ENCODE peak calls at places on chromosomes 11 and 22, in ten cellular contexts. Z is GM13977; I is NCI-H1092 treated with DMSO at 0.1 percent for 48 hours; H is BJ; L is GM20000; A is CD8-positive, alpha-beta memory T cell; Y is IMR-90; D is astrocyte of the spinal cord; E is AG08396; C is CD4-positive, alpha-beta memory T cell. F is an unnamed sample.

GRCh38 chr11:9269492-9270030 is 4.4 kb upstream of the DENND5A start:
- DNase-seq in L (no peak), Y (peak), Z (no peak), C (no peak), A (no peak), D (no peak), E (no peak), H (no peak), I (no peak), F (no peak)

GRCh38 chr11:120180571-120181445 is 30.0 kb upstream of the OAF start:
- DNase-seq in Y (peak), I (no peak), H (no peak), D (peak), Z (no peak), L (no peak), C (no peak), E (no peak), A (no peak), F (no peak)

GRCh38 chr22:49377306-49377705 is 450.4 kb downstream of the BRD1 start:
- DNase-seq in D (no peak), C (no peak), A (no peak), L (no peak), H (no peak), I (no peak), E (no peak), Y (no peak), Z (no peak), F (no peak)

GRCh38 chr11:96162816-96163499 is 180.0 kb downstream of the MAML2 start:
- DNase-seq in D (peak), L (no peak), A (no peak), E (peak), Y (peak), C (no peak), I (no peak), H (no peak), Z (no peak), F (no peak)

GRCh38 chr11:59755701-59756495 is 722 bp downstream of the STX3 start:
- DNase-seq in H (no peak), Z (peak), E (peak), D (peak), A (no peak), I (peak), Y (peak), C (no peak), L (no peak), F (no peak)

GRCh38 chr11:68042219-68043028 is 3.6 kb downstream of the TCIRG1 start:
- DNase-seq in D (no peak), I (no peak), H (no peak), E (no peak), Z (no peak), A (no peak), Y (no peak), L (no peak), C (no peak), F (no peak)

GRCh38 chr11:58549644-58550043 is 26.0 kb downstream of the LPXN start:
- DNase-seq in Z (no peak), D (no peak), Y (no peak), I (no peak), A (no peak), H (no peak), C (no peak), L (no peak), E (no peak), F (no peak)

GRCh38 chr22:39296535-39296934 is 22.9 kb downstream of the RPL3 start:
- DNase-seq in L (no peak), I (no peak), Z (no peak), H (no peak), A (no peak), E (no peak), C (no peak), D (no peak), Y (no peak), F (no peak)

GRCh38 chr11:75022759-75023396 is 34.1 kb downstream of the NEU3 start:
- DNase-seq in H (peak), D (peak), Y (peak), C (peak), I (peak), E (peak), A (peak), L (peak), Z (peak), F (peak)

GRCh38 chr22:38824587-38824986 is 19.2 kb downstream of the NPTXR start:
- DNase-seq in C (peak), I (no peak), E (peak), H (no peak), Y (peak), L (peak), D (peak), Z (peak), A (peak), F (no peak)

GRCh38 chr11:122085712-122086111 is 30.3 kb downstream of the BLID start:
- DNase-seq in H (no peak), L (no peak), C (no peak), A (no peak), I (no peak), D (no peak), Z (no peak), E (no peak), Y (peak), F (no peak)

GRCh38 chr22:49968313-49968830 is 7.8 kb downstream of the PIM3 start:
- DNase-seq in Y (no peak), Z (no peak), A (no peak), E (no peak), H (no peak), L (no peak), D (no peak), I (no peak), C (no peak), F (no peak)

GRCh38 chr22:40708177-40708576 is 28.9 kb downstream of the MCHR1 start:
- DNase-seq in E (no peak), H (no peak), I (no peak), Y (no peak), Z (no peak), A (no peak), D (no peak), C (no peak), L (no peak), F (no peak)

GRCh38 chr11:27701262-27702105 is 1.2 kb upstream of the BDNF start:
- DNase-seq in C (no peak), E (peak), L (no peak), I (peak), Y (peak), D (peak), H (no peak), Z (no peak), A (no peak), F (no peak)

GRCh38 chr22:37008365-37008764 is 10.9 kb downstream of the TST start:
- DNase-seq in C (no peak), D (no peak), Y (no peak), A (no peak), Z (no peak), I (no peak), E (no peak), L (no peak), H (no peak), F (no peak)

GRCh38 chr22:21449531-21450319 is 17.5 kb upstream of the TMEM191C start:
- DNase-seq in E (no peak), D (no peak), Y (peak), I (no peak), C (no peak), L (no peak), H (no peak), A (no peak), Z (no peak), F (no peak)

GRCh38 chr22:36144886-36145541 is 15.5 kb downstream of the APOL3 start:
- DNase-seq in Z (peak), E (peak), I (peak), A (peak), Y (peak), D (peak), C (no peak), L (peak), H (no peak), F (no peak)

GRCh38 chr11:47305734-47306483 is 36.0 kb downstream of the MADD start:
- DNase-seq in Y (no peak), L (no peak), D (no peak), H (no peak), Z (no peak), E (no peak), C (no peak), I (no peak), A (no peak), F (no peak)

GRCh38 chr11:133934599-133935550 is 21.9 kb downstream of the IGSF9B start:
- DNase-seq in Y (peak), C (no peak), A (no peak), L (no peak), Z (no peak), D (no peak), H (no peak), E (peak), I (no peak), F (no peak)

GRCh38 chr11:78049348-78049747 is 14.3 kb upstream of the THRSP start:
- DNase-seq in H (no peak), C (no peak), Y (no peak), I (no peak), Z (no peak), E (no peak), L (no peak), A (no peak), D (no peak), F (no peak)

GRCh38 chr11:86941871-86942208 is 13.4 kb downstream of the FZD4 start:
- DNase-seq in H (no peak), D (no peak), A (no peak), I (no peak), L (no peak), C (no peak), Y (no peak), Z (no peak), E (no peak), F (no peak)

GRCh38 chr11:64903291-64903833 is 13.6 kb downstream of the ATG2A start:
- DNase-seq in E (no peak), I (no peak), C (no peak), Z (no peak), A (no peak), L (no peak), H (no peak), Y (no peak), D (no peak), F (no peak)

GRCh38 chr11:111923351-111923788 is 4.7 kb downstream of the C11orf52 start:
- DNase-seq in E (no peak), H (no peak), C (no peak), A (no peak), Y (peak), D (peak), I (no peak), Z (no peak), L (no peak), F (no peak)

GRCh38 chr11:56842829-56843794 is 94.6 kb upstream of the OR9G4 start:
- DNase-seq in H (no peak), L (no peak), D (no peak), I (no peak), E (no peak), Z (no peak), Y (no peak), C (no peak), A (no peak), F (no peak)

GRCh38 chr22:44702479-44703219 is 645 bp downstream of the PRR5 start:
- DNase-seq in L (no peak), E (peak), Z (no peak), H (no peak), D (no peak), A (no peak), I (no peak), C (no peak), Y (peak), F (no peak)

GRCh38 chr11:61297341-61297740 is 2.2 kb upstream of the VWCE start:
- DNase-seq in E (peak), Z (no peak), L (no peak), Y (peak), D (no peak), H (no peak), C (no peak), A (no peak), I (no peak), F (no peak)

GRCh38 chr11:72631806-72632731 is 42.2 kb downstream of the PDE2A start:
- DNase-seq in I (peak), H (no peak), C (no peak), L (no peak), E (no peak), Y (no peak), D (peak), A (no peak), Z (no peak), F (no peak)

GRCh38 chr11:69183613-69184012 is 27.9 kb downstream of the SMIM38 start:
- DNase-seq in H (no peak), A (no peak), D (no peak), Y (no peak), C (no peak), Z (peak), E (no peak), I (no peak), L (peak), F (no peak)

GRCh38 chr11:37643968-37644367 is 1045.9 kb upstream of the RAG2 start:
- DNase-seq in D (no peak), L (no peak), C (no peak), H (no peak), Z (no peak), E (no peak), A (no peak), Y (no peak), I (no peak), F (no peak)

GRCh38 chr11:62137881-62138629 is 14.2 kb downstream of the INCENP start:
- DNase-seq in I (no peak), L (no peak), Z (no peak), H (no peak), A (no peak), D (no peak), C (no peak), E (no peak), Y (no peak), F (peak)

GRCh38 chr11:68954970-68955958 is 25.5 kb downstream of the MRGPRD start:
- DNase-seq in L (no peak), A (no peak), D (peak), H (peak), Y (peak), I (no peak), C (no peak), E (no peak), Z (no peak), F (no peak)